ENCODE peak calls at places on chromosomes 11 and 22, in six cellular contexts. K is NCI-H446; L is right atrium auricular region; T is HS-5; C is central memory CD8-positive, alpha-beta T cell; N is NCI-H774. W is an unnamed sample.

GRCh38 chr11:43933608-43934358 is 8.7 kb upstream of the C11orf96 start:
- DNase-seq in N (no peak), T (no peak), L (no peak), C (no peak), K (peak), W (no peak)

GRCh38 chr11:66857234-66857926 is 516 bp downstream of the LRFN4 start:
- DNase-seq in T (no peak), C (no peak), L (no peak), N (no peak), K (no peak), W (no peak)

GRCh38 chr22:21942407-21942895 is 10.2 kb downstream of the PPM1F start:
- DNase-seq in K (peak), C (no peak), T (peak), L (peak), N (no peak), W (no peak)

GRCh38 chr11:64848779-64849599 is 4.5 kb upstream of the CDC42BPG start:
- DNase-seq in C (no peak), K (peak), T (no peak), N (no peak), L (no peak), W (no peak)

GRCh38 chr11:57515332-57516060 is at the start of gene SLC43A1:
- DNase-seq in L (peak), C (no peak), K (peak), T (no peak), N (no peak), W (no peak)

GRCh38 chr11:27995082-27995481 is 112.9 kb downstream of the KIF18A start:
- DNase-seq in L (no peak), N (no peak), C (no peak), K (no peak), T (peak), W (no peak)

GRCh38 chr22:40156001-40156516 is 21.7 kb upstream of the TNRC6B start:
- DNase-seq in L (no peak), C (no peak), K (no peak), N (peak), T (no peak), W (no peak)

GRCh38 chr11:122804796-122805195 is 33.5 kb upstream of the CRTAM start:
- DNase-seq in T (no peak), L (no peak), K (no peak), C (no peak), N (no peak), W (no peak)

GRCh38 chr11:65506770-65507485 is 8.1 kb downstream of the MALAT1 start:
- DNase-seq in L (peak), K (peak), N (peak), T (peak), C (no peak), W (no peak)

GRCh38 chr11:11843233-11843632 is 1.5 kb downstream of the USP47 start:
- DNase-seq in L (no peak), T (peak), N (no peak), C (no peak), K (no peak), W (no peak)

GRCh38 chr11:81449588-81450155 is 1284.0 kb downstream of the FAM181B start:
- DNase-seq in L (no peak), C (no peak), N (no peak), K (no peak), T (no peak), W (no peak)

GRCh38 chr22:21621891-21622623 is 7.8 kb downstream of the YDJC start:
- DNase-seq in K (no peak), N (no peak), C (no peak), T (no peak), L (no peak), W (no peak)

GRCh38 chr11:61904539-61905048 is 12.8 kb downstream of the RAB3IL1 start:
- DNase-seq in L (no peak), K (no peak), N (no peak), C (no peak), T (no peak), W (no peak)

GRCh38 chr11:8640305-8640932 is 42.0 kb downstream of the TRIM66 start:
- DNase-seq in K (peak), C (no peak), N (no peak), L (no peak), T (no peak), W (no peak)

GRCh38 chr22:43388420-43388851 is 23.4 kb upstream of the MPPED1 start:
- DNase-seq in L (peak), N (peak), T (peak), C (peak), K (peak), W (no peak)

GRCh38 chr11:75946531-75947530 is 131.8 kb downstream of the UVRAG start:
- DNase-seq in L (no peak), N (no peak), C (no peak), T (no peak), K (peak), W (no peak)

GRCh38 chr11:2529636-2530035 is 84.8 kb downstream of the KCNQ1 start:
- DNase-seq in K (no peak), N (no peak), T (no peak), L (no peak), C (no peak), W (no peak)

GRCh38 chr22:36376265-36376664 is 11.5 kb downstream of the MYH9 start:
- DNase-seq in N (no peak), K (no peak), C (no peak), L (no peak), T (no peak), W (no peak)

GRCh38 chr11:128709402-128709801 is 15.5 kb downstream of the FLI1 start:
- DNase-seq in C (no peak), T (peak), K (no peak), L (peak), N (no peak), W (no peak)

GRCh38 chr22:29011200-29011867 is 50.3 kb downstream of the C22orf31 start:
- DNase-seq in T (no peak), C (no peak), L (no peak), K (peak), N (no peak), W (no peak)

GRCh38 chr11:130220311-130221030 is 60.9 kb downstream of the ST14 start:
- DNase-seq in L (no peak), K (no peak), N (no peak), C (no peak), T (no peak), W (no peak)

GRCh38 chr11:70247710-70248072 is 22.8 kb upstream of the PPFIA1 start:
- DNase-seq in L (no peak), K (peak), C (no peak), T (no peak), N (no peak), W (no peak)

GRCh38 chr22:40183029-40183581 is 5.4 kb downstream of the TNRC6B start:
- DNase-seq in L (no peak), C (no peak), T (no peak), N (no peak), K (no peak), W (no peak)

W was measured in vagina.